ENCODE peak calls at places on chromosomes 6 and 20, in nine cellular contexts. One of them, this sample, is unnamed. For H3K4me1, the result is how much of the 10 kb centered on the place peaks cover.

GRCh38 chr6:20907486-20908071 is 373.3 kb downstream of the CDKAL1 start:
- DNase-seq in CD8-positive, alpha-beta memory T cell: no peak
- DNase-seq in heart right ventricle: no peak
- DNase-seq in transverse colon: no peak
- DNase-seq in left ventricle myocardium inferior: no peak
- DNase-seq in gastrocnemius medialis: peak
- DNase-seq in SJSA1: no peak
- DNase-seq in BE2C: no peak
- DNase-seq in uterus: no peak
- DNase-seq in this sample: no peak

GRCh38 chr6:34358389-34358906 is 34.0 kb downstream of the NUDT3 start:
- DNase-seq in CD8-positive, alpha-beta memory T cell: no peak
- DNase-seq in heart right ventricle: no peak
- DNase-seq in transverse colon: no peak
- DNase-seq in left ventricle myocardium inferior: peak
- DNase-seq in gastrocnemius medialis: peak
- DNase-seq in SJSA1: no peak
- DNase-seq in BE2C: peak
- DNase-seq in uterus: no peak
- DNase-seq in this sample: no peak

GRCh38 chr6:21842875-21843274 is 249.3 kb downstream of the SOX4 start:
- DNase-seq in CD8-positive, alpha-beta memory T cell: no peak
- DNase-seq in heart right ventricle: no peak
- DNase-seq in transverse colon: no peak
- DNase-seq in left ventricle myocardium inferior: no peak
- DNase-seq in gastrocnemius medialis: no peak
- DNase-seq in SJSA1: no peak
- DNase-seq in BE2C: no peak
- DNase-seq in uterus: no peak
- DNase-seq in this sample: no peak

GRCh38 chr6:141164042-141164748 is 968.5 kb upstream of the GJE1 start:
- DNase-seq in CD8-positive, alpha-beta memory T cell: no peak
- DNase-seq in heart right ventricle: no peak
- DNase-seq in transverse colon: no peak
- DNase-seq in left ventricle myocardium inferior: no peak
- DNase-seq in gastrocnemius medialis: no peak
- DNase-seq in SJSA1: no peak
- DNase-seq in BE2C: no peak
- DNase-seq in uterus: no peak
- DNase-seq in this sample: no peak

GRCh38 chr20:35710039-35710438 is 10.8 kb downstream of the ROMO1 start:
- DNase-seq in CD8-positive, alpha-beta memory T cell: no peak
- DNase-seq in heart right ventricle: no peak
- DNase-seq in transverse colon: no peak
- DNase-seq in left ventricle myocardium inferior: no peak
- DNase-seq in gastrocnemius medialis: no peak
- DNase-seq in SJSA1: no peak
- DNase-seq in BE2C: no peak
- DNase-seq in uterus: no peak
- DNase-seq in this sample: no peak

GRCh38 chr6:23600118-23600517 is 525.9 kb upstream of the NRSN1 start:
- DNase-seq in CD8-positive, alpha-beta memory T cell: no peak
- DNase-seq in heart right ventricle: no peak
- DNase-seq in transverse colon: no peak
- DNase-seq in left ventricle myocardium inferior: no peak
- DNase-seq in gastrocnemius medialis: no peak
- DNase-seq in SJSA1: no peak
- DNase-seq in BE2C: no peak
- DNase-seq in uterus: no peak
- DNase-seq in this sample: no peak

GRCh38 chr6:156794963-156795362 is 17.8 kb downstream of the ARID1B start:
- DNase-seq in CD8-positive, alpha-beta memory T cell: no peak
- DNase-seq in heart right ventricle: no peak
- DNase-seq in transverse colon: no peak
- DNase-seq in left ventricle myocardium inferior: no peak
- DNase-seq in gastrocnemius medialis: no peak
- DNase-seq in SJSA1: no peak
- DNase-seq in BE2C: no peak
- DNase-seq in uterus: no peak
- DNase-seq in this sample: no peak

GRCh38 chr20:47328841-47329448 is 27.6 kb downstream of the ZMYND8 start:
- DNase-seq in CD8-positive, alpha-beta memory T cell: no peak
- DNase-seq in heart right ventricle: peak
- DNase-seq in transverse colon: peak
- DNase-seq in left ventricle myocardium inferior: no peak
- DNase-seq in gastrocnemius medialis: no peak
- DNase-seq in SJSA1: no peak
- DNase-seq in BE2C: no peak
- DNase-seq in uterus: peak
- DNase-seq in this sample: no peak

GRCh38 chr6:63267828-63268227 is 52.0 kb downstream of the LGSN start:
- DNase-seq in CD8-positive, alpha-beta memory T cell: no peak
- DNase-seq in heart right ventricle: no peak
- DNase-seq in transverse colon: no peak
- DNase-seq in left ventricle myocardium inferior: no peak
- DNase-seq in gastrocnemius medialis: no peak
- DNase-seq in SJSA1: no peak
- DNase-seq in BE2C: no peak
- DNase-seq in uterus: no peak
- DNase-seq in this sample: no peak

GRCh38 chr20:32828029-32828666 is 8.4 kb downstream of the MAPRE1 start:
- DNase-seq in CD8-positive, alpha-beta memory T cell: no peak
- DNase-seq in heart right ventricle: no peak
- DNase-seq in transverse colon: no peak
- DNase-seq in left ventricle myocardium inferior: no peak
- DNase-seq in gastrocnemius medialis: no peak
- DNase-seq in SJSA1: no peak
- DNase-seq in BE2C: no peak
- DNase-seq in uterus: no peak
- DNase-seq in this sample: no peak

GRCh38 chr6:45192556-45192955 is 135.6 kb upstream of the RUNX2 start:
- DNase-seq in CD8-positive, alpha-beta memory T cell: no peak
- DNase-seq in heart right ventricle: no peak
- DNase-seq in transverse colon: no peak
- DNase-seq in left ventricle myocardium inferior: no peak
- DNase-seq in gastrocnemius medialis: no peak
- DNase-seq in SJSA1: no peak
- DNase-seq in BE2C: no peak
- DNase-seq in uterus: no peak
- DNase-seq in this sample: no peak

DNA sequence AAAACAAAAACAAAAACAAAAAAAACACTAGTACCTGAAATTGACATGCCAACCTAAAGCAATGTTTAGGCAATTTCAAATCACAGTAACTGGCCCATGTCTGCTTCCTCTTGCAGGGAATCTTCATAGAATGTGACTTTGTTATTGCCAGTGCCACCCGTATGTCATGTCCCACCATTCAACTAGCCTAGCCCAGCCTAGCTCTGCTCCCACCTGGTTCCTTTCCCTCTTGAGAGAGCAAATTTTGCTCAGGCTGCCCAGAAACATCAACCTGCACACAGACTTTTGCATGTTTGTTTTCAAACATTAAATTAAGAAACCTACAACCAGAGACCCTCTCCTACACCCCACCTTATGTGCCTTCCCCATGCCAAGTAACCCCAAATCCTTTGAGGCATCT is 124.8 kb upstream of the SLC2A12 start:
- DNase-seq in CD8-positive, alpha-beta memory T cell: no peak
- DNase-seq in heart right ventricle: no peak
- DNase-seq in transverse colon: no peak
- DNase-seq in left ventricle myocardium inferior: no peak
- DNase-seq in gastrocnemius medialis: no peak
- DNase-seq in SJSA1: no peak
- DNase-seq in BE2C: no peak
- DNase-seq in uterus: no peak
- DNase-seq in this sample: peak
- H3K4me3 ChIP-seq in CD8-positive, alpha-beta memory T cell: no peak
- H3K4me3 ChIP-seq in heart right ventricle: peak
- H3K4me3 ChIP-seq in transverse colon: no peak
- H3K4me3 ChIP-seq in left ventricle myocardium inferior: peak
- H3K4me3 ChIP-seq in gastrocnemius medialis: peak
- H3K4me3 ChIP-seq in SJSA1: no peak
- H3K4me3 ChIP-seq in BE2C: no peak
- H3K4me3 ChIP-seq in uterus: no peak
- H3K4me3 ChIP-seq in this sample: no peak

GRCh38 chr6:169397684-169398083 is 144.0 kb upstream of the THBS2 start:
- DNase-seq in CD8-positive, alpha-beta memory T cell: no peak
- DNase-seq in heart right ventricle: no peak
- DNase-seq in transverse colon: no peak
- DNase-seq in left ventricle myocardium inferior: no peak
- DNase-seq in gastrocnemius medialis: no peak
- DNase-seq in SJSA1: no peak
- DNase-seq in BE2C: no peak
- DNase-seq in uterus: no peak
- DNase-seq in this sample: no peak
- H3K4me1 ChIP-seq in CD8-positive, alpha-beta memory T cell: under half
- H3K4me1 ChIP-seq in heart right ventricle: under half
- H3K4me1 ChIP-seq in transverse colon: under half
- H3K4me1 ChIP-seq in left ventricle myocardium inferior: under half
- H3K4me1 ChIP-seq in gastrocnemius medialis: under half
- H3K4me1 ChIP-seq in SJSA1: under half
- H3K4me1 ChIP-seq in BE2C: under half
- H3K4me1 ChIP-seq in uterus: under half
- H3K4me1 ChIP-seq in this sample: under half

DNA sequence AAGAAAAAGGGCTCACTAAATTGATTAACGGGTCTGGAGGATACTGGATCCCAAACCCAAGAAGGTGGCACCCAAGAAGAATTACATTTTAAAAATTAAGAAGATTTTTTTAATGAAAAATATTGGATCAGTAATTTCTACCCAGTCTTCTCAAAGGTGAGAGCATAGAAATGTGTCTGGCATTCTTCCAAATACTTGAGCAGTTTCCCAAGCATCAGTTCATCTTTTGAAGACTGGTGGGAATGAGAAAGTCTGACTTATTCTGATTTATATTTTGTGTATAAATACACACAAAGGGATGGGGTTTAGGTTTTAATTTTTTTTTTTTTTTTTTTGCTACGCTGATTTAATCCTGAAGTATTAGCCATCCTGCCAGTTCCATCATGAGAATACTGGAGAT is 3.3 kb downstream of the MGME1 start:
- DNase-seq in CD8-positive, alpha-beta memory T cell: no peak
- DNase-seq in heart right ventricle: no peak
- DNase-seq in transverse colon: no peak
- DNase-seq in left ventricle myocardium inferior: no peak
- DNase-seq in gastrocnemius medialis: no peak
- DNase-seq in SJSA1: no peak
- DNase-seq in BE2C: no peak
- DNase-seq in uterus: no peak
- DNase-seq in this sample: no peak
- H3K4me3 ChIP-seq in CD8-positive, alpha-beta memory T cell: no peak
- H3K4me3 ChIP-seq in heart right ventricle: peak
- H3K4me3 ChIP-seq in transverse colon: peak
- H3K4me3 ChIP-seq in left ventricle myocardium inferior: peak
- H3K4me3 ChIP-seq in gastrocnemius medialis: peak
- H3K4me3 ChIP-seq in SJSA1: peak
- H3K4me3 ChIP-seq in BE2C: peak
- H3K4me3 ChIP-seq in uterus: no peak
- H3K4me3 ChIP-seq in this sample: no peak

DNA sequence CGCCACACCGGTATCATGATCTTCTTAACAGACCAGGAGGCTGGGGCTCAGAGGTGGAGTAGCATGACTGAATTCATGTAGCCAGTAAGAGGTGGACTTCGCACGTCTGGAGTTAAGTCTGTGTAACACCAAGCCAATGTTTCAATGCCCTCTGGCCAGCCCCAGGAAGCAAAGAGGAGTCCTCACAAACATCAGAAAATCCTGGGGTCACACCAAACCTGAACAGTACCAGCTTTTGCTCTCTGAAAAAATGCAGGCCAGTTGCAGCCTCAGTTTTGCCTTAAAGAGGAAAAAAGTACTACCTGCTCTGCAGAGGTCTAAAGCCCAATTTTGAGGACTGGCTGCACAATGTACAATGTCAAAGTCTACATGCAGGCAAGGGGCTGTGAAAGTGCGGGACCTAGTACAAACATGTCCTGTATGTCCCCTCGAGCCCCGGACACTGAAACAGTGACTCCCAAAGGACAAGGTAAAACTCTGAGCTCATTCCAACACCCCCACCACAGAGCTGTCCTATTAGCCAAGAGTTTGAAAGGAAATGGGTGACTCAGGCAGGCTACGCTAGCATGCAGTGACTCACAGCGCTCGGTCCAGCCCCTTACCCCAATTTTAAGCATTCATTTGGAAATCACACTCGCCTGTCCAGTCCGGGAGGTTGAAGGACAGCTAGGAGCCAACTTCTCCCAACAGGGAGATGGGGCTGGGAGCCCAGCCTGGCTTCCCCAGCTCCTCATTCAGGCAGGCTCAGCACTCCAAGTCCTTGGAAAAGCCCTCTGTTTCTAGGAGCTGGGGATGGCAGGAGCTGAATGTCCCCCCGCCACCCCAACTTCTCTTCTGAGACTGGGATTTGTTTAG is 4.1 kb downstream of the SDC4 start:
- DNase-seq in CD8-positive, alpha-beta memory T cell: no peak
- DNase-seq in heart right ventricle: no peak
- DNase-seq in transverse colon: peak
- DNase-seq in left ventricle myocardium inferior: no peak
- DNase-seq in gastrocnemius medialis: peak
- DNase-seq in SJSA1: peak
- DNase-seq in BE2C: no peak
- DNase-seq in uterus: peak
- DNase-seq in this sample: no peak
- H3K4me1 ChIP-seq in CD8-positive, alpha-beta memory T cell: under half
- H3K4me1 ChIP-seq in heart right ventricle: half or more
- H3K4me1 ChIP-seq in transverse colon: under half
- H3K4me1 ChIP-seq in left ventricle myocardium inferior: half or more
- H3K4me1 ChIP-seq in gastrocnemius medialis: half or more
- H3K4me1 ChIP-seq in SJSA1: half or more
- H3K4me1 ChIP-seq in BE2C: under half
- H3K4me1 ChIP-seq in uterus: under half
- H3K4me1 ChIP-seq in this sample: half or more

GRCh38 chr6:35668708-35669440 is 19.8 kb downstream of the FKBP5 start:
- DNase-seq in CD8-positive, alpha-beta memory T cell: no peak
- DNase-seq in heart right ventricle: no peak
- DNase-seq in transverse colon: no peak
- DNase-seq in left ventricle myocardium inferior: no peak
- DNase-seq in gastrocnemius medialis: no peak
- DNase-seq in SJSA1: no peak
- DNase-seq in BE2C: no peak
- DNase-seq in uterus: no peak
- DNase-seq in this sample: no peak
- H3K4me3 ChIP-seq in CD8-positive, alpha-beta memory T cell: peak
- H3K4me3 ChIP-seq in heart right ventricle: peak
- H3K4me3 ChIP-seq in transverse colon: no peak
- H3K4me3 ChIP-seq in left ventricle myocardium inferior: peak
- H3K4me3 ChIP-seq in gastrocnemius medialis: peak
- H3K4me3 ChIP-seq in SJSA1: no peak
- H3K4me3 ChIP-seq in BE2C: no peak
- H3K4me3 ChIP-seq in uterus: no peak
- H3K4me3 ChIP-seq in this sample: no peak

GRCh38 chr6:41064841-41065240 is 7.3 kb downstream of the OARD1 start:
- DNase-seq in CD8-positive, alpha-beta memory T cell: no peak
- DNase-seq in heart right ventricle: no peak
- DNase-seq in transverse colon: no peak
- DNase-seq in left ventricle myocardium inferior: no peak
- DNase-seq in gastrocnemius medialis: no peak
- DNase-seq in SJSA1: no peak
- DNase-seq in BE2C: no peak
- DNase-seq in uterus: no peak
- DNase-seq in this sample: no peak
- H3K4me1 ChIP-seq in CD8-positive, alpha-beta memory T cell: under half
- H3K4me1 ChIP-seq in heart right ventricle: under half
- H3K4me1 ChIP-seq in transverse colon: under half
- H3K4me1 ChIP-seq in left ventricle myocardium inferior: half or more
- H3K4me1 ChIP-seq in gastrocnemius medialis: half or more
- H3K4me1 ChIP-seq in SJSA1: under half
- H3K4me1 ChIP-seq in BE2C: under half
- H3K4me1 ChIP-seq in uterus: under half
- H3K4me1 ChIP-seq in this sample: under half

GRCh38 chr6:43074847-43075741 is 1.0 kb upstream of the PTK7 start:
- DNase-seq in CD8-positive, alpha-beta memory T cell: no peak
- DNase-seq in heart right ventricle: no peak
- DNase-seq in transverse colon: no peak
- DNase-seq in left ventricle myocardium inferior: no peak
- DNase-seq in gastrocnemius medialis: no peak
- DNase-seq in SJSA1: no peak
- DNase-seq in BE2C: no peak
- DNase-seq in uterus: peak
- DNase-seq in this sample: no peak
- H3K4me3 ChIP-seq in CD8-positive, alpha-beta memory T cell: no peak
- H3K4me3 ChIP-seq in heart right ventricle: peak
- H3K4me3 ChIP-seq in transverse colon: no peak
- H3K4me3 ChIP-seq in left ventricle myocardium inferior: no peak
- H3K4me3 ChIP-seq in gastrocnemius medialis: no peak
- H3K4me3 ChIP-seq in SJSA1: no peak
- H3K4me3 ChIP-seq in BE2C: no peak
- H3K4me3 ChIP-seq in uterus: peak
- H3K4me3 ChIP-seq in this sample: no peak